ENCODE peak calls at places on chromosomes 13 and 19, in nine cellular contexts. Y, P, W, Z, B, G, F, V and H are unnamed samples.

GRCh38 chr13:99875391-99875790 is 96.2 kb downstream of the ZIC5 start:
- DNase-seq in Y (no peak), P (no peak), W (no peak), Z (no peak), B (no peak), G (no peak), F (no peak), V (no peak), H (no peak)

GRCh38 chr19:30536975-30537374 is 164.8 kb downstream of the ZNF536 start:
- DNase-seq in Y (no peak), P (no peak), W (no peak), Z (no peak), B (no peak), G (no peak), F (no peak), V (no peak), H (no peak)

GRCh38 chr19:11555246-11555645 is 3.8 kb downstream of the ELOF1 start:
- DNase-seq in Y (no peak), P (no peak), W (no peak), Z (no peak), B (no peak), G (no peak), F (no peak), V (no peak), H (no peak)

GRCh38 chr19:56105090-56105701 is 15.9 kb downstream of the ZNF787 start:
- DNase-seq in Y (peak; percentile 76), P (peak; percentile 72), W (peak; percentile 32), Z (peak; percentile 51), B (peak; percentile 93), G (no peak), F (peak; percentile 87), V (peak; percentile 85), H (peak; percentile 68)

GRCh38 chr13:112764864-112765561 is 75.2 kb downstream of the ATP11A start:
- DNase-seq in Y (no peak), P (no peak), W (no peak), Z (no peak), B (no peak), G (no peak), F (no peak), V (no peak), H (peak; percentile 31)

GRCh38 chr13:61414686-61415664 is 674 bp downstream of the PCDH20 start:
- DNase-seq in Y (no peak), P (no peak), W (peak; percentile 36), Z (peak; percentile 62), B (peak; percentile 74), G (no peak), F (peak; percentile 81), V (peak; percentile 47), H (no peak)

GRCh38 chr13:113343692-113343968 is 20.3 kb downstream of the GRTP1 start:
- DNase-seq in Y (peak; percentile 7), P (no peak), W (no peak), Z (no peak), B (no peak), G (no peak), F (no peak), V (no peak), H (no peak)

GRCh38 chr13:24203726-24204295 is 43.3 kb downstream of the SPATA13 start:
- DNase-seq in Y (no peak), P (no peak), W (no peak), Z (no peak), B (no peak), G (no peak), F (no peak), V (no peak), H (no peak)

GRCh38 chr19:19871932-19872331 is 6.2 kb downstream of the ZNF253 start:
- DNase-seq in Y (no peak), P (no peak), W (no peak), Z (no peak), B (no peak), G (no peak), F (no peak), V (no peak), H (no peak)

GRCh38 chr13:82010780-82011179 is 1669.9 kb upstream of the SPRY2 start:
- DNase-seq in Y (no peak), P (no peak), W (no peak), Z (no peak), B (no peak), G (no peak), F (no peak), V (peak; percentile 1), H (no peak)

GRCh38 chr13:32257649-32258048 is 57.5 kb downstream of the ZAR1L start:
- DNase-seq in Y (no peak), P (no peak), W (no peak), Z (no peak), B (no peak), G (no peak), F (no peak), V (no peak), H (no peak)

GRCh38 chr13:30584332-30584731 is 33.4 kb upstream of the USPL1 start:
- DNase-seq in Y (no peak), P (no peak), W (no peak), Z (no peak), B (no peak), G (no peak), F (no peak), V (no peak), H (no peak)

GRCh38 chr19:5691205-5691929 is 1.3 kb downstream of the RPL36 start:
- DNase-seq in Y (peak; percentile 78), P (peak; percentile 33), W (peak; percentile 30), Z (no peak), B (no peak), G (no peak), F (no peak), V (peak; percentile 73), H (no peak)

GRCh38 chr19:21604941-21605548 is 99.6 kb downstream of the ZNF429 start:
- DNase-seq in Y (no peak), P (no peak), W (peak; percentile 13), Z (no peak), B (no peak), G (no peak), F (no peak), V (peak; percentile 15), H (no peak)

GRCh38 chr19:30228726-30229523 is 143.3 kb upstream of the ZNF536 start:
- DNase-seq in Y (no peak), P (no peak), W (no peak), Z (no peak), B (no peak), G (no peak), F (no peak), V (peak; percentile 11), H (no peak)

GRCh38 chr19:44660081-44660480 is 11.2 kb upstream of the CEACAM19 start:
- DNase-seq in Y (no peak), P (no peak), W (no peak), Z (no peak), B (no peak), G (no peak), F (no peak), V (no peak), H (no peak)
- TF ChIP-seq CTCF in Y (no peak), P (no peak), W (no peak), Z (no peak), B (no peak), G (no peak), F (no peak), V (no peak), H (no peak)

DNA sequence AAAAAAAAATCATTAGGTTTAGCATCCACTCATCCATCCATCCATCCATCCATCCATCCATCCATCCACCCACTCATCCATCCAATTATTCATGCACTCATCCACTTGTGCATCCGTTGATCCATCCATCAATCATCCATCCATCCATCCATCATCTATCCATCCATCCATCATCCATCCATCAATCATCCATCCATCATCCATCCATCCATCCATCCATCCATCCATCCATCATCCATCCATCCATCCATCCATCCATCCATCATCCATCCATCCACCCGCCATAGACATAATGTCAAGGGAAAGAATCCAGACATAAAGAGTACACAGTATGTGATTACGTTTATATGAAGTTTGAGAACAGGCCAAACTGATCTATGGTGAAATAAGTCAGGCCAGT is 9.0 kb upstream of the SELENOW start:
- DNase-seq in Y (no peak), P (no peak), W (no peak), Z (no peak), B (no peak), G (no peak), F (no peak), V (no peak), H (no peak)
- TF ChIP-seq CTCF in Y (no peak), P (no peak), W (no peak), Z (no peak), B (no peak), G (no peak), F (no peak), V (no peak), H (no peak)

GRCh38 chr13:35718084-35718483 is 241.6 kb upstream of the MAB21L1 start:
- DNase-seq in Y (no peak), P (no peak), W (no peak), Z (no peak), B (no peak), G (no peak), F (no peak), V (no peak), H (no peak)
- TF ChIP-seq CTCF in Y (no peak), P (no peak), W (no peak), Z (no peak), B (no peak), G (no peak), F (no peak), V (no peak), H (no peak)

DNA sequence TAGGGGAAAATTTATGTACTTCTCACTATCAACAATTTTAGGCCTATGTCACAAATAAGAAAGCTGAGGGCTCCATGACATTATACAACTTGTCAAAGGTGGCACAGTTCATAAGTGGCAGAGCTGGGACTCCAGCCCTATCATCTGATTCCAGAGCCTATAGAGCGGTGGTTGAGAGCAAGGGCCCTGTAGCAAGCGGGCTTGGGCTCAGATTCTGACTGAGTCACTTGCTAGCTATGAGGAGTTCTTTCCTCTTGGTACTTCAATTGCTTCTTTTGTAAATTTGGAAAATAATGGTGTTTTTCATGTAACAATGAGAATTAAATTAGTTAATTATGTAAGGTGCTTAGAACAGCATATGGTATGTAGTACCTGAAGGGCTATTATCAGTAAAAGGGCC is 28.7 kb upstream of the FAM216B start:
- DNase-seq in Y (no peak), P (no peak), W (no peak), Z (no peak), B (no peak), G (peak; percentile 40), F (no peak), V (no peak), H (no peak)
- TF ChIP-seq CTCF in Y (no peak), P (no peak), W (no peak), Z (no peak), B (no peak), G (no peak), F (no peak), V (no peak), H (no peak)

DNA sequence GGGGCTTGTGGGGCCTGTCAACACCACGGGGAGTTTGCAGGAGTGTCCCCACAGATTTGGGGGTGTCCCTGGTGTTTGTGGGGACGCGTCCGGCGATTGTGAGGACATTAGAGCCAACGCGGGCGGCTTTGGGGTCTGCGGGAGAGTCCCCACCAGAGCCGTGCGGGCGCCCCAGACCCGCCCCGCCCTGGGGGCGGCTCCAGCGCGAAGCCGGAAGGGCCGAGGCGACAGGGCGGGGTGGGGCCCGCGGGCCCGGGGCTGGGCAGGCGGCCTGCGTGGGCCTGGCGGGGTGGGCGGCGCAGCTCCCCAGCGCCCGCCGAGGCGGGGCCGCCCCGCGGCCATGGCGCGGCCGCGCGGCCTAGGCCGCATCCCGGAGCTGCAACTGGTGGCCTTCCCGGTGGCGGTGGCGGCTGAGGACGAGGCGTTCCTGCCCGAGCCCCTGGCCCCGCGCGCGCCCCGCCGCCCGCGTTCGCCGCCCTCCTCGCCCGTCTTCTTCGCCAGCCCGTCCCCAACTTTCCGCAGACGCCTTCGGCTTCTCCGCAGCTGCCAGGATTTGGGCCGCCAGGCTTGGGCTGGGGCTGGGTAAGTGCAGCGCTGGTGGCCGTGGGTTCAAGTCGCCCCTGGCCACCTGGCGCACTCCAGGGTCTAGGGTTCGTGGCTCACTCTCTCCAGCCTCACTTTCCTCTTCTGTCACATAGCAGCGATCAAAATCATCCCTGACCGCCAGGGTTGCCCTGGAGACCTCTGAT is 10.3 kb downstream of the PDE4A start:
- DNase-seq in Y (no peak), P (no peak), W (no peak), Z (no peak), B (peak; percentile 83), G (no peak), F (peak; percentile 36), V (peak; percentile 43), H (no peak)
- TF ChIP-seq CTCF in Y (no peak), P (no peak), W (no peak), Z (no peak), B (no peak), G (peak; percentile 13), F (no peak), V (no peak), H (no peak)